ENCODE peak calls at places on chromosomes 16 and 17, in six cellular contexts. F is bronchial epithelial cell, O is left lung, C is LNCaP clone FGC, P is GM23248, R is dorsolateral prefrontal cortex. L is an unnamed sample.

GRCh38 chr16:1430759-1431496 is at the start of gene PERCC1:
- DNase-seq in C (peak), R (no peak), P (no peak), F (no peak), O (no peak), L (no peak)

GRCh38 chr16:86073103-86073625 is 174.2 kb downstream of the IRF8 start:
- DNase-seq in F (no peak), O (peak), R (no peak), C (no peak), P (no peak), L (no peak)

GRCh38 chr17:20063665-20064648 is 54.8 kb downstream of the SPECC1 start:
- DNase-seq in C (no peak), O (peak), F (peak), R (peak), P (peak), L (peak)

GRCh38 chr17:74512624-74513084 is 18.6 kb downstream of the CD300LB start:
- DNase-seq in C (no peak), R (no peak), P (peak), F (peak), O (no peak), L (peak)

GRCh38 chr16:3067929-3068288 is 2.5 kb downstream of the IL32 start:
- DNase-seq in P (no peak), R (no peak), O (no peak), F (no peak), C (no peak), L (no peak)

GRCh38 chr17:47220531-47220999 is 11.4 kb downstream of the MYL4 start:
- DNase-seq in P (no peak), C (no peak), F (peak), R (no peak), O (no peak), L (no peak)

GRCh38 chr17:3385869-3386816 is at the start of gene OR3A2:
- DNase-seq in F (no peak), R (no peak), O (no peak), C (no peak), P (no peak), L (no peak)

GRCh38 chr17:83109793-83110645 is 30.6 kb downstream of the METRNL start:
- DNase-seq in O (peak), P (peak), R (no peak), C (peak), F (peak), L (peak)

GRCh38 chr17:3641717-3642486 is 5.3 kb downstream of the CTNS start:
- DNase-seq in C (peak), P (no peak), F (no peak), O (no peak), R (no peak), L (no peak)

GRCh38 chr16:56988948-56989945 is at the start of gene NLRC5:
- DNase-seq in O (peak), R (peak), F (peak), P (peak), C (peak), L (peak)
- H3K4me3 ChIP-seq in O (peak), R (peak), F (peak), P (peak), C (peak), L (peak)

GRCh38 chr17:48578616-48579560 is 738 bp upstream of the HOXB4 start:
- DNase-seq in O (no peak), R (no peak), F (no peak), C (no peak), P (peak), L (no peak)
- H3K4me3 ChIP-seq in O (peak), R (no peak), F (no peak), C (no peak), P (peak), L (peak)

DNA sequence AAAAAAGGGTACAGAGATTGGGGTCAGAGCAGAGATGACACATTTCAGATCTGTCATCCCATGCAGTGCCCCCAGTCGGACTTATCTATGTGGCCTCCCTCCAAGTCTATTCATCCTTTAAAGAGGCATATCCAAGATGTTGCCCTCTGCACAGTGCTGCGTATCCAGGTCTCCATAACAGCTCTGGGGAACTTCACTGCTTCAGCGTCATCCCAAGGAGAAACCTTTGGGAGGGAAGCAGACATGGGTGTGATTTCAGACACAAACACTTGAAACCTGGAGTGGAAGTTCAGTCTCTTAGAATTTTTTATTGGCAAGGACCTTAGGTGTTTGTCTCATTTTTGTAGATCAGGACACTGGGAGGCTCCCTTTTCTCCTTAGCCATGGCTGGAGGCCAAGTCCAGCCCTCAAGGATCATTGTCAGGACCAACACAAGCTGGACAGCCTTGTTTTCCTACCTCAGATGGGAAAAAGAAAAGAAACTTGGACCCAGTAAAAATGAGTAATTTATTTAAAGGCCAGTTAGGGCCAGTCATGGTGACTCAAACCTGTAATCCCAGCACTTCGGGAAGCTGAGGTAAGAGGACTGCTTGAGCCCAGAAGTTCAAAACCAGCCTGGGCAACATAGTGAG is 23.9 kb upstream of the NLK start:
- DNase-seq in F (peak), P (peak), O (peak), R (no peak), C (peak), L (peak)
- H3K4me3 ChIP-seq in F (no peak), P (no peak), O (no peak), R (no peak), C (no peak), L (no peak)

GRCh38 chr16:24609740-24610420 is 70.5 kb downstream of the RBBP6 start:
- DNase-seq in F (peak), R (peak), P (peak), O (peak), C (peak), L (no peak)

GRCh38 chr16:24611310-24611709 is 71.9 kb downstream of the RBBP6 start:
- DNase-seq in O (no peak), F (no peak), P (no peak), R (no peak), C (no peak), L (no peak)

GRCh38 chr16:24610421-24610765 is 71.0 kb downstream of the RBBP6 start:
- DNase-seq in P (peak), R (peak), C (no peak), O (no peak), F (peak), L (no peak)

GRCh38 chr16:24612656-24613055 is 73.3 kb downstream of the RBBP6 start:
- DNase-seq in C (no peak), P (no peak), R (no peak), O (no peak), F (no peak), L (no peak)

DNA sequence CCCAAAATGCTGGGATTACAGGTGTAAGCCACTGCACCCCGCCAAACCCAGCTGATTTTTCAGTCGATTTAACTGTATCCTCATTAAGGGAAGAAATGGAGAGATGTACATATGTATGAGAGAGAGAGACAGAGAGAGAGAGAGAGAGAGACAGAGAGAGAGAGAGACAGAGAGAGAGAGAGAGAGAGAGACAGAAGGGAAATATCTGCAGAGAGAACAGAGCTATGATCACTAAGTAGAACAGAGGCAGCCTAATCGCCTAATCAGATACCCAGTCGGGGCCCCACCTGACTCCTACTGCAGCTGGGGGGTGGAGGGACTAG is 70.0 kb downstream of the RBBP6 start:
- DNase-seq in R (no peak), O (no peak), C (no peak), F (no peak), P (no peak), L (no peak)
- H3K4me3 ChIP-seq in R (peak), O (no peak), C (no peak), F (no peak), P (no peak), L (no peak)

GRCh38 chr17:10733666-10734065 is 3.8 kb upstream of the TMEM220 start:
- DNase-seq in R (no peak), P (no peak), O (no peak), C (no peak), F (no peak), L (no peak)

GRCh38 chr17:10729334-10730193 is at the start of gene TMEM220:
- DNase-seq in P (peak), R (peak), O (peak), C (no peak), F (peak), L (peak)

GRCh38 chr17:10728331-10728730 is 1.5 kb downstream of the TMEM220 start:
- DNase-seq in O (no peak), C (no peak), R (no peak), P (no peak), F (no peak), L (no peak)

GRCh38 chr17:10727192-10727591 is 2.6 kb downstream of the TMEM220 start:
- DNase-seq in R (no peak), O (no peak), F (peak), C (no peak), P (peak), L (no peak)

GRCh38 chr17:10730956-10731879 is 1.4 kb upstream of the TMEM220 start:
- DNase-seq in F (no peak), C (no peak), P (peak), O (no peak), R (no peak), L (no peak)
- H3K4me3 ChIP-seq in F (no peak), C (no peak), P (peak), O (no peak), R (no peak), L (peak)